ENCODE peak calls at places on chromosomes 5 and 9, in ten cellular contexts. Y is NB4; A is ACHN; Q is cerebellum; H is fibroblast of pulmonary artery; P is stimulated activated CD4-positive, alpha-beta T cell treated with anti-CD3 and anti-CD28 coated beads, Interleukin-15, amount 100 ng/mL, for 24 hours; O is GM23248; Z is prostate gland; F is NCI-H82; U is stimulated activated CD8-positive, alpha-beta memory T cell treated with anti-CD3 and anti-CD28 coated beads, Interleukin-15, amount 100 ng/mL, for 1 hour. I is an unnamed sample.

GRCh38 chr5:64190562-64191306 is 25.1 kb downstream of the RNF180 start:
- DNase-seq in Y (no peak), A (no peak), Q (no peak), H (no peak), P (no peak), O (no peak), Z (no peak), F (no peak), U (no peak), I (no peak)

GRCh38 chr5:2335156-2335555 is 416.3 kb downstream of the IRX2 start:
- DNase-seq in Y (no peak), A (no peak), Q (no peak), H (no peak), P (no peak), O (no peak), Z (no peak), F (no peak), U (no peak), I (peak)

GRCh38 chr5:154087260-154087659 is 48.5 kb downstream of the MFAP3 start:
- DNase-seq in Y (peak), A (peak), Q (no peak), H (peak), P (no peak), O (peak), Z (no peak), F (peak), U (no peak), I (no peak)

GRCh38 chr9:127307802-127308201 is 43.2 kb downstream of the GARNL3 start:
- DNase-seq in Y (no peak), A (no peak), Q (no peak), H (no peak), P (no peak), O (no peak), Z (no peak), F (no peak), U (no peak), I (no peak)

GRCh38 chr5:134590992-134591659 is 41.5 kb downstream of the SAR1B start:
- DNase-seq in Y (no peak), A (no peak), Q (no peak), H (no peak), P (peak), O (no peak), Z (no peak), F (peak), U (no peak), I (no peak)

GRCh38 chr5:96214442-96215197 is 218.4 kb downstream of the PCSK1 start:
- DNase-seq in Y (no peak), A (peak), Q (no peak), H (no peak), P (no peak), O (no peak), Z (no peak), F (no peak), U (no peak), I (no peak)

GRCh38 chr9:127612993-127613954 is 1.2 kb downstream of the STXBP1 start:
- DNase-seq in Y (peak), A (peak), Q (peak), H (peak), P (peak), O (peak), Z (peak), F (peak), U (peak), I (peak)

GRCh38 chr5:116571568-116572321 is 2.9 kb downstream of the SEMA6A start:
- DNase-seq in Y (no peak), A (peak), Q (peak), H (no peak), P (no peak), O (no peak), Z (no peak), F (peak), U (no peak), I (peak)

GRCh38 chr5:9324348-9325056 is 221.4 kb downstream of the SEMA5A start:
- DNase-seq in Y (no peak), A (no peak), Q (no peak), H (peak), P (no peak), O (no peak), Z (no peak), F (no peak), U (no peak), I (no peak)

GRCh38 chr5:135654646-135655045 is 75.9 kb upstream of the CXCL14 start:
- DNase-seq in Y (no peak), A (no peak), Q (no peak), H (no peak), P (no peak), O (no peak), Z (no peak), F (no peak), U (no peak), I (no peak)

GRCh38 chr5:44835693-44836092 is 26.9 kb downstream of the MRPS30 start:
- DNase-seq in Y (no peak), A (no peak), Q (no peak), H (no peak), P (no peak), O (no peak), Z (no peak), F (no peak), U (no peak), I (no peak)

GRCh38 chr5:107458322-107458721 is 212.4 kb downstream of the EFNA5 start:
- DNase-seq in Y (no peak), A (no peak), Q (no peak), H (no peak), P (no peak), O (no peak), Z (no peak), F (no peak), U (no peak), I (no peak)

GRCh38 chr9:126705767-126706697 is 92.3 kb downstream of the LMX1B start:
- DNase-seq in Y (peak), A (peak), Q (no peak), H (peak), P (peak), O (peak), Z (peak), F (peak), U (peak), I (peak)

GRCh38 chr5:32785639-32786216 is 74.6 kb downstream of the NPR3 start:
- DNase-seq in Y (no peak), A (no peak), Q (no peak), H (peak), P (no peak), O (no peak), Z (no peak), F (no peak), U (no peak), I (no peak)

GRCh38 chr9:134065720-134066419 is 2.0 kb downstream of the BRD3 start:
- DNase-seq in Y (peak), A (peak), Q (no peak), H (peak), P (peak), O (peak), Z (no peak), F (no peak), U (peak), I (peak)

GRCh38 chr9:95031711-95032461 is 285.6 kb downstream of the FANCC start:
- DNase-seq in Y (no peak), A (no peak), Q (no peak), H (no peak), P (no peak), O (no peak), Z (no peak), F (peak), U (no peak), I (no peak)

GRCh38 chr5:15763754-15764153 is 263.8 kb downstream of the FBXL7 start:
- DNase-seq in Y (no peak), A (no peak), Q (no peak), H (peak), P (no peak), O (peak), Z (no peak), F (peak), U (no peak), I (no peak)

GRCh38 chr5:154523704-154524103 is 45.7 kb upstream of the HAND1 start:
- DNase-seq in Y (no peak), A (no peak), Q (no peak), H (no peak), P (no peak), O (peak), Z (no peak), F (peak), U (no peak), I (no peak)

GRCh38 chr9:109914280-109915027 is 134.5 kb downstream of the PALM2AKAP2 start:
- DNase-seq in Y (no peak), A (peak), Q (no peak), H (peak), P (no peak), O (peak), Z (no peak), F (no peak), U (no peak), I (no peak)

GRCh38 chr9:137053944-137054931 is at the start of gene ENTPD2:
- DNase-seq in Y (no peak), A (no peak), Q (peak), H (no peak), P (peak), O (no peak), Z (peak), F (peak), U (no peak), I (peak)

GRCh38 chr5:11302663-11303062 is 541.6 kb upstream of the DAP start:
- DNase-seq in Y (peak), A (no peak), Q (no peak), H (no peak), P (no peak), O (no peak), Z (no peak), F (no peak), U (no peak), I (no peak)

GRCh38 chr5:111668713-111669112 is 88.3 kb downstream of the NREP start:
- DNase-seq in Y (no peak), A (no peak), Q (no peak), H (no peak), P (no peak), O (peak), Z (no peak), F (no peak), U (no peak), I (no peak)

GRCh38 chr5:178207183-178207916 is 3.0 kb downstream of the HNRNPAB start:
- DNase-seq in Y (no peak), A (no peak), Q (peak), H (peak), P (no peak), O (peak), Z (peak), F (no peak), U (no peak), I (no peak)

GRCh38 chr5:160312139-160312959 is at the start of gene CCNJL:
- DNase-seq in Y (peak), A (peak), Q (peak), H (peak), P (peak), O (peak), Z (peak), F (peak), U (no peak), I (peak)

GRCh38 chr5:119318256-119318914 is 37.4 kb upstream of the TNFAIP8 start:
- DNase-seq in Y (peak), A (no peak), Q (no peak), H (no peak), P (peak), O (no peak), Z (no peak), F (no peak), U (no peak), I (no peak)

GRCh38 chr5:155085282-155085990 is 71.9 kb downstream of the KIF4B start:
- DNase-seq in Y (no peak), A (no peak), Q (no peak), H (no peak), P (no peak), O (no peak), Z (no peak), F (no peak), U (no peak), I (no peak)

I was measured in H7.